ENCODE peak calls at places on chromosomes 5 and 9, in ten cellular contexts. P is osteoblast, Z is esophagus squamous epithelium, B is heart right ventricle, G is fibroblast of pulmonary artery, W is cardiac muscle cell, R is aorta, M is AG10803, O is adrenal gland, E is RWPE2. H is an unnamed sample.

GRCh38 chr5:92633821-92634220 is 947.2 kb downstream of the NR2F1-AS1 start:
- DNase-seq in W (no peak), E (no peak), M (no peak), Z (no peak), B (no peak), G (no peak), O (no peak), R (no peak), P (no peak), H (no peak)

GRCh38 chr5:129384736-129385135 is 75.4 kb upstream of the ADAMTS19 start:
- DNase-seq in B (no peak), P (no peak), O (no peak), Z (no peak), E (no peak), M (no peak), R (no peak), W (no peak), G (no peak), H (no peak)

GRCh38 chr5:123651234-123651633 is 139.3 kb downstream of the CSNK1G3 start:
- DNase-seq in E (no peak), M (no peak), P (no peak), G (no peak), Z (no peak), O (no peak), W (no peak), B (no peak), R (no peak), H (no peak)

GRCh38 chr5:60996368-60996767 is 51.4 kb downstream of the NDUFAF2 start:
- DNase-seq in G (no peak), E (no peak), M (no peak), B (no peak), P (no peak), Z (no peak), O (no peak), W (no peak), R (no peak), H (no peak)

GRCh38 chr9:86279839-86280238 is 2.5 kb downstream of the ISCA1 start:
- DNase-seq in P (no peak), O (no peak), M (no peak), R (no peak), G (no peak), W (no peak), E (no peak), B (no peak), Z (no peak), H (no peak)

GRCh38 chr5:2848634-2849033 is 97.2 kb upstream of the IRX2 start:
- DNase-seq in Z (no peak), B (no peak), P (no peak), R (no peak), W (no peak), E (no peak), O (no peak), G (peak), M (no peak), H (no peak)

GRCh38 chr9:69324549-69325401 is at the start of gene ENTREP1:
- DNase-seq in G (peak), B (peak), W (peak), E (no peak), M (peak), Z (no peak), P (peak), O (peak), R (peak), H (peak)

GRCh38 chr9:88173378-88173999 is 35.2 kb upstream of the SPATA31C2 start:
- DNase-seq in M (peak), P (peak), G (peak), B (peak), O (no peak), R (peak), Z (no peak), E (no peak), W (peak), H (no peak)

GRCh38 chr9:77945798-77946197 is 85.8 kb downstream of the GNAQ start:
- DNase-seq in B (no peak), G (peak), E (no peak), M (peak), W (peak), Z (no peak), R (no peak), O (no peak), P (peak), H (no peak)

GRCh38 chr9:94586814-94587213 is 6.8 kb downstream of the FBP2 start:
- DNase-seq in P (peak), W (no peak), G (peak), O (no peak), E (no peak), B (no peak), M (no peak), R (no peak), Z (no peak), H (no peak)

GRCh38 chr9:24614070-24614469 is 68.4 kb upstream of the IZUMO3 start:
- DNase-seq in B (no peak), P (no peak), Z (no peak), R (no peak), M (no peak), O (no peak), G (peak), E (no peak), W (peak), H (no peak)

GRCh38 chr9:109627042-109627441 is 128.9 kb upstream of the PTPN3 start:
- DNase-seq in R (no peak), E (no peak), M (no peak), B (peak), W (no peak), G (no peak), O (no peak), Z (no peak), P (no peak), H (no peak)

GRCh38 chr5:170638454-170639220 is 134.8 kb downstream of the KCNIP1 start:
- DNase-seq in O (peak), R (peak), Z (no peak), B (peak), E (peak), G (peak), P (peak), M (peak), W (peak), H (peak)

GRCh38 chr9:134259708-134260107 is 66.5 kb upstream of the RXRA start:
- DNase-seq in W (no peak), Z (no peak), B (no peak), G (no peak), O (no peak), E (no peak), P (no peak), M (no peak), R (no peak), H (no peak)

GRCh38 chr9:134461436-134461982 is 135.3 kb downstream of the RXRA start:
- DNase-seq in M (peak), W (no peak), R (peak), O (no peak), E (no peak), Z (no peak), P (no peak), G (no peak), B (no peak), H (no peak)

GRCh38 chr5:110884005-110884404 is 145.2 kb downstream of the SLC25A46 start:
- DNase-seq in W (no peak), E (no peak), O (no peak), Z (no peak), G (peak), B (no peak), P (no peak), R (no peak), M (no peak), H (no peak)

GRCh38 chr5:73369283-73369682 is 79.3 kb downstream of the FOXD1 start:
- DNase-seq in O (no peak), W (no peak), P (no peak), Z (no peak), B (no peak), M (peak), E (no peak), R (no peak), G (no peak), H (no peak)

GRCh38 chr5:73370620-73371583 is 77.7 kb downstream of the FOXD1 start:
- DNase-seq in B (no peak), P (peak), Z (no peak), O (no peak), E (peak), G (peak), W (no peak), R (no peak), M (peak), H (no peak)

GRCh38 chr5:73367650-73368049 is 80.9 kb downstream of the FOXD1 start:
- DNase-seq in R (no peak), B (no peak), E (no peak), G (peak), Z (no peak), O (no peak), W (no peak), P (no peak), M (peak), H (no peak)

GRCh38 chr5:73373814-73374510 is 74.6 kb downstream of the FOXD1 start:
- DNase-seq in B (no peak), W (no peak), G (no peak), R (no peak), M (peak), O (no peak), Z (no peak), P (peak), E (no peak), H (no peak)

GRCh38 chr5:73370076-73370475 is 78.5 kb downstream of the FOXD1 start:
- DNase-seq in G (no peak), M (no peak), W (no peak), R (no peak), B (no peak), P (no peak), E (no peak), O (no peak), Z (no peak), H (no peak)
- H3K4me3 ChIP-seq in G (no peak), M (no peak), W (no peak), R (no peak), B (no peak), P (no peak), E (no peak), O (no peak), Z (no peak), H (no peak)

DNA sequence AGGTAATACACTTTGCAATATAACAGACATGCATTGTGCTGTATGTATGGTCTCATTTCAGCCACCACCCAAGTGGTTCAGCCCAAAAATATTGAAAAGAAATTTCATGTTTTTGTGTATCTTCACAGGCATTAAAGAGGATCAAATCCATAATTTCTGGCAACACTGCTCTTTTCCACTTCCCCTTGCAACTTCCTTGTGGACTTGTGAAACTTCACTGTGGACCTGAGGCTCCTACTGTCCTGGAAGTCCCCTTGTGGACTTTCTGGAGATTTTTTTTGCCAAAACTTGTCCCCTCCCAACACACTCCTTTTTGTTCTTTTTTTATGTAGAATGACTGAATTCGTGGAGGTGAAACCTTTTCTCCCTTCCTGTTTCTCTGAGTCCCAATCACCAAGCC is 14.3 kb downstream of the OTULINL start:
- DNase-seq in E (no peak), W (no peak), G (no peak), M (no peak), O (no peak), Z (no peak), B (no peak), R (no peak), P (no peak), H (no peak)
- H3K4me3 ChIP-seq in E (no peak), W (no peak), G (no peak), M (no peak), O (no peak), Z (no peak), B (no peak), R (no peak), P (no peak), H (no peak)

GRCh38 chr9:122370303-122370702 is 521 bp upstream of the PTGS1 start:
- DNase-seq in R (peak), B (no peak), W (no peak), O (no peak), M (no peak), G (no peak), P (no peak), Z (no peak), E (no peak), H (peak)
- H3K4me3 ChIP-seq in R (no peak), B (peak), W (no peak), O (no peak), M (peak), G (peak), P (peak), Z (peak), E (peak), H (peak)

GRCh38 chr5:64176301-64176700 is 10.7 kb downstream of the RNF180 start:
- DNase-seq in Z (no peak), W (no peak), P (no peak), O (no peak), G (no peak), E (no peak), B (no peak), R (no peak), M (no peak), H (no peak)

GRCh38 chr5:64183956-64184355 is 18.3 kb downstream of the RNF180 start:
- DNase-seq in E (no peak), G (no peak), R (no peak), Z (no peak), B (no peak), W (no peak), O (no peak), M (no peak), P (no peak), H (no peak)

GRCh38 chr5:64181440-64181839 is 15.8 kb downstream of the RNF180 start:
- DNase-seq in O (no peak), W (no peak), E (no peak), G (no peak), Z (no peak), R (no peak), M (no peak), P (no peak), B (no peak), H (no peak)

GRCh38 chr5:64184832-64185231 is 19.2 kb downstream of the RNF180 start:
- DNase-seq in O (no peak), M (no peak), Z (no peak), R (no peak), P (no peak), W (no peak), G (no peak), B (no peak), E (no peak), H (no peak)

DNA sequence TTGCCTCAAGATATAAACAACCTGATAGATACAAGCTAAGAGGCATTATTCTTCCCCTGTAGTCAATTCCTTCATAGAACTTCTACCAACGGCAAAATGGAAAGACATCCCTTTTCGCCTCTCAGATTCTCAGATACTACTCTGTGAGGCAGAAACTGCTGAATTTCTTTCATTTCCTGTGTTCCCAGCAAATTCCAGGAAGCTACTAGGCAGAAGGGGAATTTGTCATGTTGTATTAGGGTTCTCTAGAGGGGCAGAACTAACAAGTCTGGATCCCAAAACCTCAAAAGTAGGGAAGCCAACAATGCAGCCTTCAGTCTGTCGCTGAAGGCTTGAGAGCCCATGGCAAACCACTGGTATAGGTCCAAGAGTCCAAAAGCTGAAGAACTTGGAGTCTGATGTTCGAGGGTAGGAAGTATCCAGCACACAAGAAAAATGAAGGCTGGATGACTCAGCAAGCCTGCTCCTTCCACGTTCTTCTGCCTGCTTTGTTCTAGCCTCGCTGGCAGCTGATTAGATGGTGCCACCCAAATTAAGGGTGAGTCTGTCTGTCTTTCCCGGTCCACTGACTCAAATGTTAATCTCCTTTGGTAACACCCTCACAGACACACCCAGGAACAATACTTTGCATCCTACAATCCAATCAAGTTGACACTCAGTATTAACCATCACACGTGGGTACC is 15.2 kb downstream of the RNF180 start:
- DNase-seq in P (no peak), M (no peak), W (no peak), E (no peak), Z (no peak), R (no peak), B (no peak), G (peak), O (no peak), H (no peak)
- H3K4me3 ChIP-seq in P (peak), M (no peak), W (no peak), E (no peak), Z (no peak), R (no peak), B (no peak), G (no peak), O (no peak), H (no peak)

DNA sequence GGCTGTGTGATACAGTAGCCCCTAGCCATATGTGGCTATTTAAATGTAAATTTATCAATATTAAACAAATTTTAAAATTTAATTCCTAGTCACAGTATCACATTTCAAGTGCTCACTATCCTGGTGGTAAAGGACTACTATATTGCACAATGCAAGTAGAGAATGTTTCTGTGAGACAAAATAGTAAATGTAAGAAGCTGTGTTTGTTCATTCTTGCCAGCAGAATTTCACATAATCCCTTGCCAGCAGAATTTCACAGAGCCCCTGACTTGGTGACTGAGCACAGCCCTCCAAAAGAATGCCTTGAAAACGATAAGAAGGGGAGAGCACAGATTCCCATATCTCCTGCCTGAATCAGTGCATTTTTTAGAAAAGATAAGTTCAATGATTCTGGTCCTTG is 75.9 kb upstream of the SELENOP start:
- DNase-seq in O (no peak), P (no peak), B (no peak), Z (no peak), G (peak), M (no peak), W (no peak), R (no peak), E (no peak), H (no peak)
- H3K4me3 ChIP-seq in O (no peak), P (no peak), B (no peak), Z (no peak), G (no peak), M (no peak), W (no peak), R (no peak), E (no peak), H (no peak)

GRCh38 chr5:119153629-119154028 is 82.7 kb downstream of the DMXL1 start:
- DNase-seq in E (no peak), R (no peak), O (no peak), G (no peak), W (no peak), B (no peak), P (no peak), M (no peak), Z (no peak), H (no peak)
- H3K4me3 ChIP-seq in E (no peak), R (no peak), O (no peak), G (no peak), W (no peak), B (no peak), P (no peak), M (no peak), Z (no peak), H (no peak)

H was measured in spleen.